ENCODE peak calls at places on chromosome 1, in four cellular contexts. One of them, this sample, is unnamed.

GRCh38 chr1:109482796-109483638 is 688 bp upstream of the ATXN7L2 start:
- DNase-seq in mammary epithelial cell: no peak
- DNase-seq in foreskin fibroblast: no peak
- DNase-seq in stomach: no peak
- DNase-seq in this sample: no peak

GRCh38 chr1:159959451-159959850 is 5.4 kb upstream of the SLAMF9 start:
- DNase-seq in mammary epithelial cell: peak
- DNase-seq in stomach: no peak
- DNase-seq in foreskin fibroblast: no peak
- DNase-seq in this sample: no peak

GRCh38 chr1:229217716-229218115 is 53.2 kb upstream of the RAB4A start:
- DNase-seq in stomach: no peak
- DNase-seq in mammary epithelial cell: no peak
- DNase-seq in foreskin fibroblast: no peak
- DNase-seq in this sample: no peak

GRCh38 chr1:13469343-13469742 is 44.5 kb downstream of the LRRC38 start:
- DNase-seq in mammary epithelial cell: no peak
- DNase-seq in foreskin fibroblast: no peak
- DNase-seq in stomach: no peak
- DNase-seq in this sample: peak

GRCh38 chr1:68831281-68831680 is 334.4 kb upstream of the DEPDC1 start:
- DNase-seq in foreskin fibroblast: no peak
- DNase-seq in mammary epithelial cell: no peak
- DNase-seq in stomach: no peak
- DNase-seq in this sample: no peak

GRCh38 chr1:234722904-234723588 is 113.1 kb upstream of the IRF2BP2 start:
- DNase-seq in foreskin fibroblast: peak
- DNase-seq in stomach: peak
- DNase-seq in mammary epithelial cell: peak
- DNase-seq in this sample: peak

GRCh38 chr1:18941221-18942141 is 15.0 kb downstream of the IFFO2 start:
- DNase-seq in mammary epithelial cell: peak
- DNase-seq in stomach: no peak
- DNase-seq in foreskin fibroblast: peak
- DNase-seq in this sample: no peak

GRCh38 chr1:230382060-230382491 is 44.1 kb downstream of the PGBD5 start:
- DNase-seq in stomach: no peak
- DNase-seq in mammary epithelial cell: no peak
- DNase-seq in foreskin fibroblast: no peak
- DNase-seq in this sample: no peak

GRCh38 chr1:57474097-57474750 is 50.4 kb upstream of the DAB1 start:
- DNase-seq in stomach: no peak
- DNase-seq in mammary epithelial cell: peak
- DNase-seq in foreskin fibroblast: peak
- DNase-seq in this sample: peak

GRCh38 chr1:56382890-56383289 is 196.5 kb downstream of the PLPP3 start:
- DNase-seq in mammary epithelial cell: no peak
- DNase-seq in foreskin fibroblast: no peak
- DNase-seq in stomach: no peak
- DNase-seq in this sample: no peak

GRCh38 chr1:175865041-175865766 is 121.8 kb upstream of the TNR start:
- DNase-seq in mammary epithelial cell: no peak
- DNase-seq in stomach: no peak
- DNase-seq in foreskin fibroblast: no peak
- DNase-seq in this sample: no peak

GRCh38 chr1:243917863-243918565 is 68.0 kb upstream of the AKT3 start:
- DNase-seq in stomach: no peak
- DNase-seq in foreskin fibroblast: peak
- DNase-seq in mammary epithelial cell: no peak
- DNase-seq in this sample: peak

GRCh38 chr1:16231331-16232315 is 5.4 kb downstream of the CPLANE2 start:
- DNase-seq in stomach: no peak
- DNase-seq in mammary epithelial cell: no peak
- DNase-seq in foreskin fibroblast: no peak
- DNase-seq in this sample: no peak

GRCh38 chr1:114342376-114342775 is 168.6 kb downstream of the TRIM33 start:
- DNase-seq in foreskin fibroblast: no peak
- DNase-seq in stomach: no peak
- DNase-seq in mammary epithelial cell: no peak
- DNase-seq in this sample: no peak

GRCh38 chr1:9882296-9882944 is 27.6 kb downstream of the CTNNBIP1 start:
- DNase-seq in foreskin fibroblast: no peak
- DNase-seq in stomach: no peak
- DNase-seq in mammary epithelial cell: no peak
- DNase-seq in this sample: no peak

GRCh38 chr1:68301538-68301937 is 69.2 kb upstream of the WLS start:
- DNase-seq in foreskin fibroblast: peak
- DNase-seq in mammary epithelial cell: peak
- DNase-seq in stomach: no peak
- DNase-seq in this sample: no peak

GRCh38 chr1:20787100-20787774 is at the start of gene HP1BP3:
- DNase-seq in stomach: peak
- DNase-seq in foreskin fibroblast: peak
- DNase-seq in mammary epithelial cell: peak
- DNase-seq in this sample: peak

GRCh38 chr1:9038881-9039760 is 12.9 kb upstream of the SLC2A7 start:
- DNase-seq in stomach: no peak
- DNase-seq in foreskin fibroblast: no peak
- DNase-seq in mammary epithelial cell: no peak
- DNase-seq in this sample: no peak

GRCh38 chr1:2230781-2231666 is 2.9 kb downstream of the SKI start:
- DNase-seq in foreskin fibroblast: peak
- DNase-seq in stomach: no peak
- DNase-seq in mammary epithelial cell: peak
- DNase-seq in this sample: peak

GRCh38 chr1:28136636-28137613 is 39.6 kb downstream of the PTAFR start:
- DNase-seq in stomach: no peak
- DNase-seq in foreskin fibroblast: peak
- DNase-seq in mammary epithelial cell: peak
- DNase-seq in this sample: peak

GRCh38 chr1:179079113-179079761 is 2.6 kb upstream of the TOR3A start:
- DNase-seq in foreskin fibroblast: peak
- DNase-seq in mammary epithelial cell: peak
- DNase-seq in stomach: peak
- DNase-seq in this sample: peak

GRCh38 chr1:167084739-167085138 is 5.4 kb downstream of the GPA33 start:
- DNase-seq in mammary epithelial cell: no peak
- DNase-seq in foreskin fibroblast: no peak
- DNase-seq in stomach: no peak
- DNase-seq in this sample: no peak
- H3K4me3 ChIP-seq in mammary epithelial cell: no peak
- H3K4me3 ChIP-seq in foreskin fibroblast: no peak
- H3K4me3 ChIP-seq in stomach: no peak
- H3K4me3 ChIP-seq in this sample: no peak

DNA sequence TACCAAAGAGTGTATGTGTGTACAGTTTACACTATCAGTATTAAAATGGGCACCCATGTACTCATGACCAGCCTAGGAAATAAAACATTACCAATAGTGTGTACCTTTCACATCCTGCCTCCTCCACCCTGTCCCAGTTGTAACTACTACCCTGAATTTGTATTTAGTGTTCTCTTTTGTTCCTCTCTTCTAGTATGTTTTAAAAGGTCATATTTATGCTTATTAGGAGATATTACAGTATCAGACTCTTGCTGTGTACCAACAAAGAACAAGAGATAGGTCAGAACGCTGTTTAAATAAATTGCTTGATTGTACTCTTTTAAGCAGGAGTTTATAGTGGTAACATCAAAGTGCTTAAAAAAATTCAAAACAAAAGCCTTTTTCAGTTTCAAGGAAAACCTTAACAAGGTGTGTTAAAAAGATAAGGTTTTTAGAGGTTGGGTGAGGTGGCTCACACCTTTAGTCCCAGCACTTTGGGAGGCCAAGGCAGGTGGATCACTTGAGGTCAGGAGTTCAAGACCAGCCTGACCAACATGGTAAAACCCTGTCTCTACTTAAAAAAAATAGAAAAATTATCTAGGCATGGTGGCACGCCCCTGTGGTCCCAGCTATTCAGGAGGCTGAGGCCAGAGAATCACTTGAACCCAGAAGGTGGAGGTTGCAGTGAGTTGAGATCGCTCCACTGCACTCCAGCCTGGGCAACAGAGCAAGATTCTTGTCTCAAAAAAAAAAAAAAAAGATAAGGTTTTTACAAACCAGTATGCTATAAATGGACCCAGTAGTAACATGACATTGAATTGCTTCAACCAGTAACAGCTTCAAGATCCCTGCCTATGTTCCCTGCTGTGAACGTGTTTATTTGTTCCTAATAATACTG is 35.9 kb downstream of the MPZL1 start:
- DNase-seq in stomach: no peak
- DNase-seq in mammary epithelial cell: no peak
- DNase-seq in foreskin fibroblast: no peak
- DNase-seq in this sample: no peak
- H3K4me3 ChIP-seq in stomach: no peak
- H3K4me3 ChIP-seq in mammary epithelial cell: no peak
- H3K4me3 ChIP-seq in foreskin fibroblast: no peak
- H3K4me3 ChIP-seq in this sample: no peak

DNA sequence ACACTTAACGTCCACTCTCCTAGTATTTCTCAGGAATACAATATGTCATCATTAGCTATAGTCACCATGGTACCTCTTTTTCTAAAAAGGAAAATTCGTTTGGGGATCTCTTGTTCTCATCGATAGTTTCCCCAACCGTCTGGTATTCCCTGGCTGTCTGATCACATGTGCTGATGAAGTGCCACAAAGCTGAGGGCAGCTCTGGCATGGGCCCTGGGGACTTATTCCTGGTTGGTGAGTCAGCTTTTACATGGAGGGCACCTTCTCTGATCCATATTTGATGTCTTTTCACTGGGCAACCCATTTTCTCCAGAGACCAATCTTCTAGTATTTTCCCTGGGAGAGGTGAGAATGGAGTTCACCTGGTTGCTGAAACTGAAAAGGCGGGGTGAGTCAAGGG is 39.5 kb downstream of the CHD1L start:
- DNase-seq in stomach: no peak
- DNase-seq in mammary epithelial cell: no peak
- DNase-seq in foreskin fibroblast: no peak
- DNase-seq in this sample: no peak
- H3K4me3 ChIP-seq in stomach: no peak
- H3K4me3 ChIP-seq in mammary epithelial cell: no peak
- H3K4me3 ChIP-seq in foreskin fibroblast: no peak
- H3K4me3 ChIP-seq in this sample: no peak

GRCh38 chr1:156846643-156847042 is 12.3 kb downstream of the INSRR start:
- DNase-seq in mammary epithelial cell: no peak
- DNase-seq in foreskin fibroblast: no peak
- DNase-seq in stomach: no peak
- DNase-seq in this sample: no peak

GRCh38 chr1:156844638-156845037 is 14.3 kb downstream of the INSRR start:
- DNase-seq in stomach: no peak
- DNase-seq in mammary epithelial cell: no peak
- DNase-seq in foreskin fibroblast: no peak
- DNase-seq in this sample: no peak

GRCh38 chr1:156844102-156844501 is 14.8 kb downstream of the INSRR start:
- DNase-seq in foreskin fibroblast: no peak
- DNase-seq in stomach: no peak
- DNase-seq in mammary epithelial cell: no peak
- DNase-seq in this sample: no peak

GRCh38 chr1:156845953-156846545 is 12.9 kb downstream of the INSRR start:
- DNase-seq in mammary epithelial cell: no peak
- DNase-seq in stomach: no peak
- DNase-seq in foreskin fibroblast: no peak
- DNase-seq in this sample: no peak

DNA sequence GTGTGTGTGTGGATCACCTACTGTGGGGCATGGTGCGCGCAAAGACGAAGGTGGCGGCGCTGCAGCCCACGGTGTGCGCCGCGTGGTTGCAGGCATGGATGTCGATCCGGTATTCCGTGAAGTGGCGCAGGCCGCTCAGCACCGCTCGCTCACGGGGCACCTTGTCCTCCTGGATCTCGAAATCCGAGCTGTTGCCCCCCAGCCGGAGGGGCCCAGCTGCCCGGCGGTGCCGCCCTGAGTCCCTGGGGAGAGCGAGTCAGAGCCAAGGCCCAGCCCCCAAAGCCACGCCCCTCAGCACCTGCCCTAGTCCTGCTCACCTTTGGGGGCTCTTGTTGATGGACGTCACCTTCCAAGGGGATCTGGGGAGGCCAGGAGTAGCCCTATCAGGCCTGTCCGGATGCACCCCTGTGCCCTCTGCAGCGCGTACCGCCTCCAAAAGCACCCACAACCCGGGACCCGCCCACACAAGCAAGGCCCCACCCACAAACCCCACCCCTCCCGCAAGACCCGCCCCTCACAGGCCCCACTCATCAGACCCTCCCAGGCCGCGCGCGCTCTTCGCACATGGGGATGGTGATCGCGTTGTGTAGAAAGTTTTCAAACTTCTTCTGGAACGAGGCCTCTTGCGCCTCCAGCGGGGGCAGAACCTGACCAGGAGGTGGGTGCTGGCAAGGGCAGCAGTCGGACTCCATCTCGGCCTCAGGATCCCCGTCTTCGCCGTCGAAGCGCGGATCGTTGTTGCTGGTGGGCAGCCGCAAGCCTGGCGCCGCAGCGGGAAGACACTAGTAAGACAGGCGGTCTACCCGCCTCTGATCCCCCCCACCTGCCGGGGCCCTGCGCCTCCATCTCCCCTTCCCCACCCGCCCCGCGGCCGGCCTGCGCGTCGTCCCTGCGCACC is 13.6 kb downstream of the INSRR start:
- DNase-seq in foreskin fibroblast: no peak
- DNase-seq in mammary epithelial cell: no peak
- DNase-seq in stomach: no peak
- DNase-seq in this sample: no peak
- H3K4me3 ChIP-seq in foreskin fibroblast: no peak
- H3K4me3 ChIP-seq in mammary epithelial cell: no peak
- H3K4me3 ChIP-seq in stomach: no peak
- H3K4me3 ChIP-seq in this sample: no peak

DNA sequence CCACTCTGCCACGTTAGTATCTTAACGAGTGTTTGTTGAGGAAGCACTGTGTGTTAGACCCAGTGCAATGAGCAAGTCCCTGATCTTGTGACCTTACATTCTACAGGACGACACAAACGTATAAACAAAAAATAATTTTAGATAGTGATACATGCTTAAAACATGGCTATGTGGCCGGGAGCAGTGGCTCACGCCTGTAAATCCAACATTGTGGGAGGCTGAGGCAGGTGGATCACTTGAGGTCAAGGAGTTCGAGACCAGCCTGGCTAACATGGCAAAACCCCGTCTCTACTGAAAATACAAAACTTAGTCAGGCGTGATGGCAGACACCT is 19.6 kb downstream of the MTX1 start:
- DNase-seq in mammary epithelial cell: no peak
- DNase-seq in stomach: no peak
- DNase-seq in foreskin fibroblast: no peak
- DNase-seq in this sample: no peak
- H3K4me3 ChIP-seq in mammary epithelial cell: no peak
- H3K4me3 ChIP-seq in stomach: peak
- H3K4me3 ChIP-seq in foreskin fibroblast: peak
- H3K4me3 ChIP-seq in this sample: peak

GRCh38 chr1:86548863-86549262 is 2.0 kb downstream of the CLCA4 start:
- DNase-seq in foreskin fibroblast: no peak
- DNase-seq in mammary epithelial cell: no peak
- DNase-seq in stomach: no peak
- DNase-seq in this sample: no peak
- H3K4me3 ChIP-seq in foreskin fibroblast: no peak
- H3K4me3 ChIP-seq in mammary epithelial cell: no peak
- H3K4me3 ChIP-seq in stomach: no peak
- H3K4me3 ChIP-seq in this sample: no peak

This sample was measured in fibroblast of villous mesenchyme.